ENCODE peak calls at places on chromosome 11, in ten cellular contexts. W is cardiac fibroblast; I is GM18507; U is hypothalamus; A is HFFc6; K is activated CD4-positive, CD25-positive, alpha-beta regulatory T cell; J is mucosa of descending colon; H is transverse colon; Q is stimulated activated CD8-positive, alpha-beta memory T cell treated with anti-CD3 and anti-CD28 coated beads, Interleukin-12 subunit alpha, Interleukin-12 subunit beta, amount 100 ng/mL, for 1 hour; G is astrocyte of the cerebellum. M is an unnamed sample.
A peak's percentile ranks its signal among the peaks of the same experiment; 100 is the strongest.

GRCh38 chr11:19080579-19080993 is 20.1 kb upstream of the MRGPRX2 start:
- DNase-seq in W (peak; percentile 75), U (no peak), H (no peak), G (peak; percentile 66), A (peak; percentile 27), Q (no peak), K (no peak), I (no peak), J (no peak), M (peak; percentile 28)

GRCh38 chr11:70732493-70733206 is 334.3 kb downstream of the CTTN start:
- DNase-seq in J (peak; percentile 22), Q (no peak), K (no peak), I (no peak), G (no peak), H (no peak), U (no peak), A (no peak), W (no peak), M (no peak)

GRCh38 chr11:86674965-86675364 is 2.5 kb upstream of the ME3 start:
- DNase-seq in G (no peak), Q (no peak), I (no peak), A (no peak), W (no peak), H (no peak), J (no peak), U (no peak), K (no peak), M (no peak)

GRCh38 chr11:32172771-32173170 is 81.9 kb downstream of the RCN1 start:
- DNase-seq in A (peak; percentile 2), G (peak; percentile 3), U (no peak), I (no peak), W (peak; percentile 30), H (no peak), J (no peak), K (no peak), Q (no peak), M (peak; percentile 34)

GRCh38 chr11:59436169-59436568 is at the start of gene OR5A1:
- DNase-seq in I (no peak), U (no peak), H (no peak), J (no peak), W (no peak), G (no peak), K (no peak), A (no peak), Q (no peak), M (no peak)

GRCh38 chr11:69645801-69646492 is 5.0 kb downstream of the CCND1 start:
- DNase-seq in J (peak; percentile 47), I (no peak), Q (no peak), K (no peak), H (no peak), A (no peak), G (no peak), U (no peak), W (peak; percentile 20), M (no peak)

GRCh38 chr11:48095779-48096470 is 115.6 kb downstream of the PTPRJ start:
- DNase-seq in G (no peak), W (no peak), J (no peak), I (no peak), A (no peak), U (no peak), Q (no peak), K (no peak), H (no peak), M (no peak)

GRCh38 chr11:120121336-120121735 is 16.6 kb downstream of the TRIM29 start:
- DNase-seq in G (no peak), H (no peak), A (no peak), I (no peak), W (no peak), U (no peak), Q (no peak), K (no peak), J (no peak), M (no peak)

GRCh38 chr11:106331163-106331562 is 253.7 kb downstream of the AASDHPPT start:
- DNase-seq in K (no peak), U (no peak), G (no peak), Q (no peak), W (no peak), A (peak; percentile 47), J (no peak), H (no peak), I (no peak), M (no peak)

GRCh38 chr11:125514336-125515101 is 18.5 kb upstream of the FEZ1 start:
- DNase-seq in U (no peak), A (no peak), W (peak; percentile 74), K (no peak), Q (peak; percentile 27), J (peak; percentile 48), I (no peak), H (peak; percentile 41), G (peak; percentile 52), M (no peak)

GRCh38 chr11:100753562-100753961 is 66.5 kb downstream of the ARHGAP42 start:
- DNase-seq in J (no peak), G (no peak), A (no peak), U (no peak), K (no peak), Q (no peak), H (no peak), W (no peak), I (no peak), M (no peak)

GRCh38 chr11:20627026-20627425 is 27.6 kb downstream of the SLC6A5 start:
- DNase-seq in J (no peak), A (no peak), H (no peak), K (no peak), W (no peak), Q (no peak), U (no peak), G (no peak), I (no peak), M (no peak)

GRCh38 chr11:79610678-79611077 is 169.8 kb upstream of the TENM4 start:
- DNase-seq in I (no peak), G (no peak), A (no peak), Q (no peak), H (no peak), U (no peak), J (no peak), K (no peak), W (no peak), M (no peak)

GRCh38 chr11:18745251-18745650 is 19.3 kb upstream of the IGSF22 start:
- DNase-seq in J (no peak), U (no peak), G (no peak), A (no peak), Q (no peak), I (no peak), K (no peak), W (no peak), H (no peak), M (no peak)

GRCh38 chr11:96254087-96254486 is 88.9 kb downstream of the MAML2 start:
- DNase-seq in G (peak; percentile 29), H (peak; percentile 35), I (no peak), Q (no peak), U (no peak), J (no peak), W (peak; percentile 79), A (no peak), K (no peak), M (no peak)

GRCh38 chr11:129251067-129251466 is 58.9 kb upstream of the ARHGAP32 start:
- DNase-seq in W (peak; percentile 42), K (no peak), A (peak; percentile 34), Q (no peak), U (no peak), J (no peak), I (no peak), G (no peak), H (no peak), M (no peak)

GRCh38 chr11:61870429-61871039 is 20.8 kb downstream of the FADS3 start:
- DNase-seq in J (no peak), U (no peak), I (no peak), Q (no peak), K (no peak), A (no peak), G (no peak), H (no peak), W (peak; percentile 70), M (no peak)

GRCh38 chr11:123719452-123719851 is 22.0 kb downstream of the ZNF202 start:
- DNase-seq in K (no peak), A (peak; percentile 70), Q (no peak), H (no peak), W (peak; percentile 66), J (no peak), I (no peak), U (no peak), G (no peak), M (no peak)

GRCh38 chr11:44775366-44776356 is 48.9 kb downstream of the TSPAN18 start:
- DNase-seq in A (peak; percentile 26), J (no peak), K (peak; percentile 20), U (no peak), I (peak; percentile 33), W (peak; percentile 47), G (no peak), Q (peak; percentile 26), H (peak; percentile 66), M (peak; percentile 56)

GRCh38 chr11:119509969-119510401 is 87.0 kb upstream of the THY1 start:
- DNase-seq in K (no peak), Q (no peak), A (peak; percentile 83), U (no peak), I (peak; percentile 42), G (peak; percentile 66), W (peak; percentile 93), J (no peak), H (peak; percentile 10), M (no peak)

GRCh38 chr11:126992065-126992803 is 8.3 kb downstream of the KIRREL3 start:
- DNase-seq in K (no peak), I (no peak), U (no peak), G (peak; percentile 89), J (no peak), A (peak; percentile 99), H (no peak), Q (no peak), W (peak; percentile 95), M (no peak)

GRCh38 chr11:47659273-47659672 is 16.9 kb upstream of the MTCH2 start:
- DNase-seq in H (no peak), Q (no peak), W (no peak), K (no peak), G (no peak), J (no peak), U (no peak), A (no peak), I (no peak), M (peak; percentile 35)